ENCODE peak calls at places on chromosome 5, in seven cellular contexts. U is Panc1; Y is lower lobe of right lung; F is CD4-positive, alpha-beta memory T cell; H is fibroblast of lung; E is neural progenitor cell; Z is GM23248. O is an unnamed sample.

GRCh38 chr5:98726258-98726657 is 47.2 kb upstream of the RGMB start:
- DNase-seq in U (no peak), Y (no peak), F (no peak), H (no peak), E (no peak), Z (no peak), O (no peak)

GRCh38 chr5:111757582-111758283 is 739 bp upstream of the NREP start:
- DNase-seq in U (no peak), Y (peak; percentile 94), F (peak; percentile 75), H (peak; percentile 98), E (peak; percentile 83), Z (peak; percentile 95), O (peak; percentile 64)

GRCh38 chr5:88883566-88884434 is 816 bp upstream of the MEF2C start:
- DNase-seq in U (no peak), Y (peak; percentile 75), F (no peak), H (peak; percentile 80), E (peak; percentile 81), Z (peak; percentile 90), O (no peak)

GRCh38 chr5:7828269-7828668 is 22.7 kb downstream of the CFAP90 start:
- DNase-seq in U (no peak), Y (no peak), F (no peak), H (no peak), E (no peak), Z (no peak), O (no peak)

GRCh38 chr5:40743771-40744170 is 12.0 kb downstream of the TTC33 start:
- DNase-seq in U (no peak), Y (no peak), F (no peak), H (no peak), E (no peak), Z (no peak), O (no peak)

GRCh38 chr5:55219770-55220169 is 7.3 kb downstream of the MCIDAS start:
- DNase-seq in U (no peak), Y (no peak), F (no peak), H (no peak), E (no peak), Z (no peak), O (no peak)

GRCh38 chr5:17944046-17944445 is 309.8 kb downstream of the TAF11L14 start:
- DNase-seq in U (no peak), Y (no peak), F (no peak), H (no peak), E (no peak), Z (no peak), O (no peak)

GRCh38 chr5:26205146-26205545 is 833.2 kb downstream of the CDH9 start:
- DNase-seq in U (no peak), Y (no peak), F (no peak), H (no peak), E (no peak), Z (no peak), O (no peak)

GRCh38 chr5:31827862-31828261 is 188.9 kb downstream of the PDZD2 start:
- DNase-seq in U (no peak), Y (no peak), F (no peak), H (peak; percentile 76), E (no peak), Z (no peak), O (no peak)

GRCh38 chr5:53479045-53479655 is 1.3 kb upstream of the FST start:
- DNase-seq in U (no peak), Y (no peak), F (no peak), H (no peak), E (peak; percentile 59), Z (no peak), O (no peak)

GRCh38 chr5:107469485-107469884 is 201.3 kb downstream of the EFNA5 start:
- DNase-seq in U (peak; percentile 92), Y (no peak), F (no peak), H (peak; percentile 97), E (no peak), Z (peak; percentile 70), O (no peak)

GRCh38 chr5:66849803-66850202 is 253.6 kb downstream of the MAST4 start:
- DNase-seq in U (no peak), Y (no peak), F (no peak), H (peak; percentile 71), E (no peak), Z (peak; percentile 71), O (no peak)

GRCh38 chr5:148799737-148800527 is 26.5 kb upstream of the ADRB2 start:
- DNase-seq in U (no peak), Y (no peak), F (no peak), H (peak; percentile 48), E (no peak), Z (peak; percentile 30), O (no peak)

GRCh38 chr5:159449925-159450324 is 119.6 kb upstream of the IL12B start:
- DNase-seq in U (no peak), Y (no peak), F (no peak), H (peak; percentile 80), E (no peak), Z (peak; percentile 18), O (no peak)

GRCh38 chr5:54608423-54609085 is 91.0 kb downstream of the SNX18 start:
- DNase-seq in U (no peak), Y (no peak), F (no peak), H (no peak), E (no peak), Z (peak; percentile 33), O (no peak)

GRCh38 chr5:114477816-114478330 is 116.0 kb downstream of the KCNN2 start:
- DNase-seq in U (no peak), Y (no peak), F (no peak), H (no peak), E (no peak), Z (no peak), O (no peak)

DNA sequence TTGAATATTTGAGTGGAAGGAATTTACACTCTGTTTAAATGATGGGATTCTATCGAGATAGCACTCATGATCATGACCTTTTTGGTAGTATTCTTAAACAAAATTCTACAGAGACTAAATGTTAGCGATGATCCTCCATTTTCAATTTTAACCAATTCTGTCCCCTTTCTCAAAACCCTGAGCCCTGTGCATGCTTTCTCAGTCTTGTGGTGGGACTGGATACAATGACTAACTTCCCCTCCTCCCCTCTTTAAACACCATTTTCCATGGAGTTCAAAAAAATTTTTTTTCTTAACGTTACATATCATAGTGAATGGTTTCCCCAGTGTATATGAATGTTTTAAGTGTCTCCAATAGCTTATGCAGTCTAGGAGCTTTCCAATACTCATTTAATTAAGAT is 101.0 kb downstream of the MAP1B start:
- DNase-seq in U (no peak), Y (no peak), F (no peak), H (no peak), E (no peak), Z (no peak), O (no peak)
- H3K9me3 ChIP-seq in U (no peaks in the 10 kb centered on the region), Y (no peaks in the 10 kb centered on the region), F (no peaks in the 10 kb centered on the region), H (no peaks in the 10 kb centered on the region), E (no peaks in the 10 kb centered on the region), Z (no peaks in the 10 kb centered on the region), O (no peaks in the 10 kb centered on the region)

GRCh38 chr5:91179018-91179417 is 204.1 kb downstream of the ARRDC3 start:
- DNase-seq in U (no peak), Y (no peak), F (no peak), H (peak; percentile 37), E (no peak), Z (peak; percentile 57), O (no peak)

GRCh38 chr5:91177639-91178038 is 205.5 kb downstream of the ARRDC3 start:
- DNase-seq in U (no peak), Y (no peak), F (no peak), H (peak; percentile 35), E (no peak), Z (peak; percentile 50), O (no peak)

GRCh38 chr5:91178461-91178860 is 204.7 kb downstream of the ARRDC3 start:
- DNase-seq in U (no peak), Y (no peak), F (no peak), H (peak; percentile 60), E (no peak), Z (peak; percentile 66), O (no peak)

GRCh38 chr5:91182763-91183162 is 200.4 kb downstream of the ARRDC3 start:
- DNase-seq in U (no peak), Y (no peak), F (no peak), H (no peak), E (no peak), Z (peak; percentile 75), O (no peak)

DNA sequence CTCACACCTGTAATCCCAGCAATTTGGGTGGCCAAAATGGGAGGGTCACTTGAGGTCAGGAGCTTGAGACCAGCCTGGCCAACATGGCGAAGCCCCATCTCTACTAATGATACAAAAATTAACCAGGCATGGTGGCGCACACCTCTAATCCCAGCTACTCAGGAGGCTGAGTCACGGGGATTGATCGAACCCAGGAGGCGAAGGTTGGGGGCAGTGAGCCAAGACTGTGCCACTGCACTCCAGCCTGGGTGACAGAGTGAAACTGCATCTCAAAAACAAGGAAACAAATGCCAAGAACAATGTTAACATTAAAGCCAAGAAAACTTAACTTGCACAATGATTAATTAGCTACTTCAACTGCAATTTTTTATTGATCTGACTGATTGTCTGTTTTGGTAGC is 202.6 kb downstream of the ARRDC3 start:
- DNase-seq in U (no peak), Y (no peak), F (no peak), H (no peak), E (no peak), Z (no peak), O (no peak)
- H3K9me3 ChIP-seq in U (no peaks in the 10 kb centered on the region), Y (no peaks in the 10 kb centered on the region), F (no peaks in the 10 kb centered on the region), H (no peaks in the 10 kb centered on the region), E (no peaks in the 10 kb centered on the region), Z (no peaks in the 10 kb centered on the region), O (no peaks in the 10 kb centered on the region)

GRCh38 chr5:122788371-122788770 is 13.5 kb downstream of the SNX2 start:
- DNase-seq in U (no peak), Y (no peak), F (no peak), H (no peak), E (no peak), Z (no peak), O (no peak)

GRCh38 chr5:122789461-122790171 is 14.7 kb downstream of the SNX2 start:
- DNase-seq in U (no peak), Y (no peak), F (no peak), H (peak; percentile 10), E (no peak), Z (no peak), O (no peak)

GRCh38 chr5:122785294-122785693 is 10.4 kb downstream of the SNX2 start:
- DNase-seq in U (no peak), Y (no peak), F (no peak), H (no peak), E (no peak), Z (no peak), O (no peak)

GRCh38 chr5:122788996-122789395 is 14.1 kb downstream of the SNX2 start:
- DNase-seq in U (no peak), Y (no peak), F (no peak), H (no peak), E (no peak), Z (no peak), O (no peak)

GRCh38 chr5:122790354-122791123 is 15.7 kb downstream of the SNX2 start:
- DNase-seq in U (no peak), Y (no peak), F (no peak), H (no peak), E (no peak), Z (no peak), O (no peak)
- H3K9me3 ChIP-seq in U (peaks cover 4% of the 10 kb centered on the region), Y (peaks cover 4% of the 10 kb centered on the region), F (no peaks in the 10 kb centered on the region), H (no peaks in the 10 kb centered on the region), E (no peaks in the 10 kb centered on the region), Z (no peaks in the 10 kb centered on the region), O (no peaks in the 10 kb centered on the region)

GRCh38 chr5:29654990-29655389 is 1538.5 kb upstream of the CDH6 start:
- DNase-seq in U (no peak), Y (no peak), F (no peak), H (no peak), E (no peak), Z (no peak), O (no peak)
- H3K9me3 ChIP-seq in U (no peaks in the 10 kb centered on the region), Y (peaks cover 4% of the 10 kb centered on the region), F (no peaks in the 10 kb centered on the region), H (no peaks in the 10 kb centered on the region), E (no peaks in the 10 kb centered on the region), Z (no peaks in the 10 kb centered on the region), O (no peaks in the 10 kb centered on the region)

GRCh38 chr5:34541067-34541466 is 115.1 kb upstream of the RAI14 start:
- DNase-seq in U (no peak), Y (no peak), F (no peak), H (no peak), E (no peak), Z (no peak), O (no peak)
- H3K9me3 ChIP-seq in U (peaks cover 10% of the 10 kb centered on the region), Y (no peaks in the 10 kb centered on the region), F (no peaks in the 10 kb centered on the region), H (no peaks in the 10 kb centered on the region), E (no peaks in the 10 kb centered on the region), Z (no peaks in the 10 kb centered on the region), O (no peaks in the 10 kb centered on the region)